ENCODE peak calls at places on chromosomes 6 and 20, in seven cellular contexts. M, T, P, W, J, G and N are unnamed samples.

GRCh38 chr6:133240511-133241087 is 558 bp upstream of the EYA4 start:
- DNase-seq in M (peak; percentile 67), T (peak; percentile 30), P (no peak), G (no peak), W (peak; percentile 72), J (peak; percentile 34), N (no peak)

GRCh38 chr6:52415917-52416628 is 4.1 kb upstream of the EFHC1 start:
- DNase-seq in T (no peak), M (no peak), J (no peak), P (peak; percentile 73), G (peak; percentile 66), W (peak; percentile 20), N (no peak)

GRCh38 chr20:50491926-50492634 is 18.1 kb upstream of the PTPN1 start:
- DNase-seq in G (peak; percentile 65), J (no peak), W (no peak), M (no peak), P (peak; percentile 66), T (no peak), N (no peak)

GRCh38 chr20:34626978-34627377 is 49.9 kb downstream of the PIGU start:
- DNase-seq in W (no peak), T (no peak), M (no peak), J (no peak), G (no peak), P (no peak), N (no peak)

GRCh38 chr6:31246051-31246495 is 25.8 kb downstream of the HLA-C start:
- DNase-seq in M (no peak), J (no peak), G (peak; percentile 82), P (peak; percentile 64), T (no peak), W (peak; percentile 80), N (no peak)

GRCh38 chr6:43809417-43810305 is 39.6 kb downstream of the VEGFA start:
- DNase-seq in M (no peak), W (peak; percentile 74), P (peak; percentile 91), G (peak; percentile 72), J (no peak), T (no peak), N (no peak)

GRCh38 chr20:10653593-10654288 is 20.1 kb downstream of the JAG1 start:
- DNase-seq in T (no peak), P (peak; percentile 93), W (no peak), M (no peak), J (peak; percentile 62), G (peak; percentile 91), N (no peak)

GRCh38 chr20:59157064-59157463 is 6.6 kb upstream of the ZNF831 start:
- DNase-seq in J (no peak), T (no peak), P (no peak), M (no peak), W (no peak), G (no peak), N (no peak)

GRCh38 chr6:101402618-101403002 is 9.1 kb downstream of the GRIK2 start:
- DNase-seq in J (peak; percentile 44), T (peak; percentile 44), W (no peak), P (no peak), G (no peak), M (peak; percentile 58), N (no peak)

GRCh38 chr20:21526776-21527175 is 12.9 kb upstream of the NKX2-2 start:
- DNase-seq in G (no peak), P (no peak), M (no peak), T (no peak), J (no peak), W (no peak), N (no peak)

GRCh38 chr6:107489636-107490567 is at the start of gene SOBP:
- DNase-seq in M (peak; percentile 85), G (peak; percentile 51), T (peak; percentile 66), J (peak; percentile 83), P (peak; percentile 16), W (peak; percentile 41), N (no peak)

GRCh38 chr6:49856282-49856681 is 10.1 kb downstream of the CRISP1 start:
- DNase-seq in J (no peak), M (no peak), P (no peak), T (no peak), W (no peak), G (no peak), N (no peak)

GRCh38 chr6:20340056-20340455 is 61.6 kb upstream of the E2F3 start:
- DNase-seq in M (no peak), W (no peak), T (no peak), J (no peak), P (no peak), G (no peak), N (no peak)

GRCh38 chr20:54179946-54180345 is 6.2 kb upstream of the CYP24A1 start:
- DNase-seq in G (no peak), J (no peak), W (no peak), M (no peak), T (no peak), P (no peak), N (no peak)

GRCh38 chr20:44646023-44646640 is 5.4 kb downstream of the ADA start:
- DNase-seq in T (no peak), P (no peak), J (no peak), G (no peak), M (no peak), W (no peak), N (no peak)

GRCh38 chr6:156776841-156777576 is at the start of gene ARID1B:
- DNase-seq in G (peak; percentile 73), J (peak; percentile 74), T (peak; percentile 88), M (peak; percentile 93), W (peak; percentile 65), P (peak; percentile 88), N (peak; percentile 93)

GRCh38 chr6:95923518-95923917 is 92.3 kb upstream of the FUT9 start:
- DNase-seq in T (no peak), W (no peak), G (peak; percentile 0), P (no peak), J (peak; percentile 18), M (no peak), N (no peak)

GRCh38 chr6:139291813-139292619 is at the start of gene TXLNB:
- DNase-seq in T (peak; percentile 90), P (peak; percentile 67), M (peak; percentile 88), J (peak; percentile 83), W (no peak), G (peak; percentile 85), N (no peak)

DNA sequence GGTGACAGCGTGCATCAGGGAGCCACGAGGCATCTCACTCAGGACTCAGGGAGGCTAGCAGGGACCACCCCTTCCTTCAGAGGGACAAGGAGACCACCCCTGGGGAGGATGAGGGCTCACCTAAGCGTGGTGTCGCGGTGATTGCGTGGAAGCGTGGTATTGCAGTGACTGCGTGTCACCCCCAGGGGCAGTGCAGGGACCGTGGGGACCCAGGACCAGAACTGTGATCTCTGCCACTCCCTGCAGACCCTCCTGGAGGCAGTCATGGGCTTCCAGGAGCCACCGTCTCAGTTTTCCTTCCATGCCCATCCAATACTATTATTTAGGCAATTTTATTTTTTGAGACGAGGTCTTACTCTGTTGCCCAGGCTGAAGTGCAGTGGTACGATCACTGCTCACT is 147.1 kb downstream of the TAF4 start:
- DNase-seq in J (no peak), W (no peak), T (no peak), P (no peak), G (no peak), M (peak; percentile 53), N (no peak)
- TF ChIP-seq CTCF in J (no peak), W (no peak), T (no peak), P (no peak), G (no peak), M (no peak), N (no peak)

DNA sequence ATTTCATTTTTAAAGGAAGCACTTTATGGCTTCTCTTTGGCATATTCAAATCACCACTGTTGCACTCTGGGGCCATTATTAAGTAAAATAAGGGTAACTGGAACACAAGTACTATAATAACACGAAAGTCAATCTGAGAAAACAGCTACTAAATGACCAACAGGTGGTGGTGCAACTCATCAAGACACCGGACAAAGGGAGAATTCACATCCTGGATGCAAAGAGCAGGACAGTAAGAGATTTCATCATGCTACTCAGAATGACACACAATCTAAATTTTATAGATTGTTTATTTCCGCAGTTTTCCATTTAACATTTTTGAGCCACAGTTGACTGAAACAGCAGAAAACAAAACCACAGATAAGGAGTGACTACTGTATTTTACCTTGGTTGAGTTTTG is 27.6 kb upstream of the LY86 start:
- DNase-seq in T (no peak), M (no peak), J (no peak), P (no peak), W (no peak), G (no peak), N (no peak)
- TF ChIP-seq CTCF in T (no peak), M (peak; percentile 42), J (no peak), P (no peak), W (no peak), G (no peak), N (no peak)

GRCh38 chr20:62709537-62709905 is 885 bp downstream of the NTSR1 start:
- DNase-seq in W (no peak), P (no peak), G (no peak), J (no peak), M (peak; percentile 37), T (no peak), N (no peak)

GRCh38 chr20:62707981-62708521 is 585 bp upstream of the NTSR1 start:
- DNase-seq in M (peak; percentile 40), G (no peak), W (peak; percentile 68), P (no peak), T (peak; percentile 32), J (no peak), N (no peak)

GRCh38 chr20:62710221-62710885 is 1.7 kb downstream of the NTSR1 start:
- DNase-seq in G (no peak), M (peak; percentile 37), T (peak; percentile 31), P (no peak), W (no peak), J (no peak), N (no peak)

GRCh38 chr20:62707281-62707941 is 1.2 kb upstream of the NTSR1 start:
- DNase-seq in G (no peak), P (no peak), T (peak; percentile 46), W (no peak), M (peak; percentile 63), J (no peak), N (no peak)

DNA sequence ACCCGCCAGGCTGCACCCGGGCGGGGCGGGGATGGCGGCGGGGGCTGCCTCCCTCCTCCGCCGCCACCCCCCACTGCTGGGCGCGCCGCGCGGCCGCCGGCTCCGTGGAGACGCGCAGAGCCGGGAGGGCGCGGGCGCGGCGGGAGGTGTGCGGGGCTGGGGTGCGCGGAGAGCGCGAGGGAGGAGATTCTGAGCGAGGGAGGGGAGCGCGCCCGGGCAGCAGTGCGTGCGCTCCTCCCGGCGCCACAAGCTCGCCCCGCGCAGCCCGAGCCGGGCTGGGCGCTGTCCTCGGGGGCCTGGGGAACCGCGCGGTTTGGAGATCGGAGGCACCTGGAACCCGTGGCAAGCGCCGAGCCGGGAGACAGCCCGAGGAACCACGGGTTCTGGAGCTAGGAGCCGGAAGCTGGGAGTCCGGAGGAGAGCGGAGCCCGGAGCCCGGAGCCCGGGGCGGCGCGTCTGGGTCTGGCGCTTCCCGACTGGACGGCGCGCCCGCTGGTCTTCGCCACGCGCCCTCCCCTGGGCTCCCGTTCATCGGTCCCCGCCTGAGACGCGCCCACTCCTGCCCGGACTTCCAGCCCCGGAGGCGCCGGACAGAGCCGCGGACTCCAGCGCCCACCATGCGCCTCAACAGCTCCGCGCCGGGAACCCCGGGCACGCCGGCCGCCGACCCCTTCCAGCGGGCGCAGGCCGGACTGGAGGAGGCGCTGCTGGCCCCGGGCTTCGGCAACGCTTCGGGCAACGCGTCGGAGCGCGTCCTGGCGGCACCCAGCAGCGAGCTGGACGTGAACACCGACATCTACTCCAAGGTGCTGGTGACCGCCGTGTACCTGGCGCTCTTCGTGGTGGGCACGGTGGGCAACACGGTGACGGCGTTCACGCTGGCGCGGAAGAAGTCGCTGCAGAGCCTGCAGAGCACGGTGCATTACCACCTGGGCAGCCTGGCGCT is at the start of gene NTSR1:
- DNase-seq in T (peak; percentile 37), J (no peak), G (no peak), M (peak; percentile 60), W (no peak), P (no peak), N (no peak)
- TF ChIP-seq CTCF in T (no peak), J (no peak), G (no peak), M (no peak), W (no peak), P (no peak), N (no peak)

GRCh38 chr6:72724545-72724944 is 102.7 kb downstream of the KCNQ5 start:
- DNase-seq in W (no peak), T (no peak), J (no peak), G (peak; percentile 5), P (no peak), M (no peak), N (no peak)
- TF ChIP-seq CTCF in W (no peak), T (no peak), J (no peak), G (no peak), P (no peak), M (no peak), N (no peak)